ENCODE peak calls at places on chromosomes 12 and 14, in six cellular contexts. Q is hepatocyte; M is adipocyte; O is A172; K is activated naive CD4-positive, alpha-beta T cell treated with anti-CD3 and anti-CD28 coated beads for 36 hours; N is OCI-M1. S is an unnamed sample.
A peak's percentile ranks its signal among the peaks of the same experiment; 100 is the strongest.

GRCh38 chr14:104968541-104969401 is 9.4 kb downstream of the AHNAK2 start:
- DNase-seq in Q (peak; percentile 67), M (no peak), O (peak; percentile 36), K (no peak), N (peak; percentile 2), S (peak; percentile 42)

GRCh38 chr12:124938606-124939427 is 24.4 kb upstream of the UBC start:
- DNase-seq in Q (peak; percentile 91), M (peak; percentile 96), O (peak; percentile 28), K (peak; percentile 87), N (no peak), S (no peak)

GRCh38 chr12:5535531-5535930 is 103.6 kb downstream of the NTF3 start:
- DNase-seq in Q (no peak), M (no peak), O (no peak), K (no peak), N (no peak), S (no peak)

GRCh38 chr12:125890983-125891382 is 825.7 kb downstream of the AACS start:
- DNase-seq in Q (no peak), M (peak; percentile 61), O (peak; percentile 4), K (no peak), N (no peak), S (no peak)

GRCh38 chr12:3600039-3600720 is 109.2 kb downstream of the PRMT8 start:
- DNase-seq in Q (no peak), M (no peak), O (no peak), K (no peak), N (peak; percentile 51), S (no peak)

GRCh38 chr12:108638141-108638823 is 4.6 kb upstream of the SELPLG start:
- DNase-seq in Q (no peak), M (no peak), O (no peak), K (no peak), N (no peak), S (peak; percentile 82)

GRCh38 chr12:130290114-130290513 is 47.6 kb upstream of the PIWIL1 start:
- DNase-seq in Q (no peak), M (no peak), O (no peak), K (no peak), N (no peak), S (no peak)

GRCh38 chr12:57518920-57519757 is 1.2 kb downstream of the DDIT3 start:
- DNase-seq in Q (peak; percentile 46), M (peak; percentile 73), O (no peak), K (peak; percentile 23), N (peak; percentile 68), S (peak; percentile 95)

S was measured in NB4.